ENCODE peak calls at places on chromosomes 4 and X, in four cellular contexts. Z, U, G and Y are unnamed samples.

GRCh38 chr4:86358176-86358701 is 1.6 kb downstream of the MAPK10 start:
- DNase-seq in U (no peak), G (no peak), Z (no peak), Y (no peak)

GRCh38 chrX:15206306-15206705 is 63.6 kb downstream of the ASB9 start:
- DNase-seq in G (no peak), U (no peak), Z (no peak), Y (no peak)

GRCh38 chrX:53683556-53684414 is 2.7 kb downstream of the HUWE1 start:
- DNase-seq in Z (peak), G (peak), U (peak), Y (peak)

GRCh38 chr4:6299875-6300274 is 30.2 kb downstream of the WFS1 start:
- DNase-seq in U (no peak), Z (no peak), G (no peak), Y (no peak)

GRCh38 chrX:103215037-103215767 is at the start of gene BEX4:
- DNase-seq in G (peak), Z (peak), U (peak), Y (peak)

GRCh38 chrX:108209006-108209554 is 117.5 kb downstream of the ATG4A start:
- DNase-seq in Z (no peak), U (no peak), G (no peak), Y (no peak)

GRCh38 chr4:5036239-5036638 is 15.0 kb upstream of the STK32B start:
- DNase-seq in U (no peak), Z (no peak), G (no peak), Y (no peak)

GRCh38 chrX:39519213-39519544 is 578.6 kb downstream of the BCOR start:
- DNase-seq in U (no peak), G (peak), Z (peak), Y (no peak)

GRCh38 chrX:68894142-68894512 is 65.3 kb downstream of the EFNB1 start:
- DNase-seq in G (no peak), U (no peak), Z (peak), Y (no peak)

GRCh38 chr4:90137545-90137944 is 10.4 kb downstream of the CCSER1 start:
- DNase-seq in Z (no peak), U (no peak), G (no peak), Y (no peak)

GRCh38 chrX:130637591-130637990 is 235.8 kb downstream of the RBMX2 start:
- DNase-seq in U (no peak), Z (no peak), G (no peak), Y (no peak)

GRCh38 chr4:25043548-25043947 is 12.8 kb upstream of the LGI2 start:
- DNase-seq in G (no peak), U (no peak), Z (no peak), Y (no peak)

GRCh38 chrX:110321081-110321480 is 3.2 kb upstream of the AMMECR1 start:
- DNase-seq in G (no peak), Z (no peak), U (no peak), Y (no peak)

GRCh38 chr4:4461850-4462249 is 74.9 kb downstream of the NSG1 start:
- DNase-seq in Z (peak), U (no peak), G (peak), Y (no peak)

GRCh38 chrX:475926-476723 is 89.4 kb upstream of the PPP2R3B start:
- DNase-seq in G (no peak), U (no peak), Z (no peak), Y (no peak)

GRCh38 chr4:140140566-140140965 is 13.4 kb downstream of the MAML3 start:
- DNase-seq in Z (no peak), G (no peak), U (no peak), Y (no peak)

GRCh38 chrX:46757593-46757992 is 1.3 kb downstream of the SLC9A7 start:
- DNase-seq in G (no peak), U (no peak), Z (no peak), Y (no peak)

GRCh38 chr4:25859429-25860148 is 3.2 kb downstream of the SEL1L3 start:
- DNase-seq in G (no peak), U (no peak), Z (peak), Y (no peak)

GRCh38 chr4:143693856-143694255 is 6.6 kb downstream of the FREM3 start:
- DNase-seq in Z (no peak), U (no peak), G (no peak), Y (no peak)

GRCh38 chr4:143700060-143700419 is 435 bp downstream of the FREM3 start:
- DNase-seq in Z (peak), G (no peak), U (no peak), Y (no peak)

GRCh38 chr4:143700420-143701352 is at the start of gene FREM3:
- DNase-seq in U (no peak), G (no peak), Z (peak), Y (no peak)

GRCh38 chr4:143701365-143701764 is 890 bp upstream of the FREM3 start:
- DNase-seq in Z (no peak), G (no peak), U (no peak), Y (no peak)

DNA sequence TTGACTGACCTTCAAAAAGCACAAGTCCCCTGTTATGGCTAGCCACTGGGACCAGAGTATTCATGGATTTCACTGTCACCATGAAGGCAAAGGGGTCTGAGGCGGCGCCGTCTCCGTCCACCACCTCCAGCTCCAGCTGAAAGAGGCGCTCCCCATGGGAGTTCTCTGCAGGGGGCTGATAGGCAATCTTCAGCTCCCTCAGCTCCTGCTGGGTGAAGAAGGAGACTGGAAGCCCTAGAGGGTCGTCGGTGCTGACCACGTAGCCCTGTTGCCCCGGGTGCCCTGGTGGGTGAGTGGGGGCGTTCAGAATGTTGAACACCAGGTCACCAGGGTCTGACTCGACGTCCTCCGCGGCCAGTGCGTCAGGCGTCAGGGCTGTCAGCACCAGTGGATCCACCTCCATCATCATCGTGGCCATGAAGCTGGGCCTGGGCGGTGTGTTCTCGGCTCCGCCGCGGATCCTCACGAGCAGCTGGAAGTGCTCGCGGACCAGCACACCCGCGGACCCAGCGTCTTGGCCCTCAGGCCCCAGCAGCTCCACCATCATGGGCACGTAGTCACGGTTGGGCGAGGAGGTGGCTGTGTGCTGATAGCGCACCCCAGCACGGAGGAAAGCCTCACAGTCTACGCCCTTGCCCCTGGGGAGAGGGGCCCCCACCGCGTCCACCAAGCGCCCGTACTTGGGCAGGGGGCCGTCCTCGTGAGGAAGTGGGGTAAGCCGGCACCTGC is 980 bp downstream of the FREM3 start:
- DNase-seq in G (no peak), Z (no peak), U (no peak), Y (no peak)
- TF ChIP-seq CTCF in G (no peak), Z (no peak), U (no peak), Y (no peak)

GRCh38 chrX:77597090-77597489 is 149.9 kb downstream of the FGF16 start:
- DNase-seq in U (no peak), G (no peak), Z (peak), Y (no peak)
- TF ChIP-seq CTCF in U (no peak), G (no peak), Z (peak), Y (no peak)

DNA sequence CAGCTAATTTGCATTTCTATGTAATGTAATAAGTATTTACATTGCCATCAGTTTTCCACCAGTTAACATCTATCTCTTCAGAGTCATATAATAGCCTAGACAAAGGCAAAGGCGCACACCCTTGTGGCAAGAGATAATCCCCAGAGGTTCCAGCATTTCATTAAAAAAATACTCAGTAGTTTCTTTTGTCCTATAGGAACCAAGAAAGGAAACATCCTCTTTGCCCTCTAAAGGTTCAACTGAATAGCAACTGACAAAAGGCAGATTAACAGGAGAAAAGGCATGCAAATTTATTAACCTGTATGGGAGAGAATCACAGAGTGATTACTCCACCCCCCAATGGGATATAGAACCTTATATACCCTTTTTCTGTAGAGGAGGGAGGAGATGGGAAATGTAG is 48.4 kb downstream of the MAGEB17 start:
- DNase-seq in Z (no peak), G (no peak), U (no peak), Y (no peak)
- TF ChIP-seq CTCF in Z (no peak), G (no peak), U (no peak), Y (no peak)

GRCh38 chr4:154854362-154854761 is 73.3 kb downstream of the RBM46 start:
- DNase-seq in Z (peak), G (no peak), U (no peak), Y (no peak)
- TF ChIP-seq CTCF in Z (peak), G (no peak), U (no peak), Y (no peak)

GRCh38 chrX:134846042-134846441 is 144.7 kb upstream of the SMIM10 start:
- DNase-seq in G (no peak), U (no peak), Z (no peak), Y (no peak)

GRCh38 chrX:134836497-134836968 is 154.3 kb upstream of the SMIM10 start:
- DNase-seq in G (no peak), Z (no peak), U (no peak), Y (no peak)

DNA sequence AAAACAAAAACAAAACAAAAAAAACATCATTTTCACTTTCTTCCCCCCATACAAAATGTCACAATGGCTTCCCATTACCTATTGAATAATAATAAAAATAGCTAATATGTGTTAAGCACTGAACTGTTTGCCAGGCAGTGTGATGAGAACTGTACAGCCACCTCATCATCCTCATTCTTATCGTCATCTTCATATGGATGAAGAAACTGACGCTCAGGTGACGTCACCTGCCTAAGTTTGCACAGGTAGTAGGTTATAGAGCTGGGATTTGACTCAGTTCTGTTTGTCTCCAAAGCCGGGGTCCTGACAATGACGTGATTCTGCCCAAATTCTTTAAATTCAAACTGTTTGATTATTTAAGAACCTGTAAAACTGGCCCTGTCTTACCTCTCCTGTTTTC is 150.4 kb upstream of the SMIM10 start:
- DNase-seq in G (no peak), Z (no peak), U (no peak), Y (no peak)
- TF ChIP-seq CTCF in G (no peak), Z (no peak), U (no peak), Y (no peak)

GRCh38 chr4:1757836-1758235 is 35.3 kb upstream of the FGFR3 start:
- DNase-seq in Z (no peak), G (no peak), U (no peak), Y (no peak)
- TF ChIP-seq CTCF in Z (no peak), G (no peak), U (no peak), Y (no peak)

DNA sequence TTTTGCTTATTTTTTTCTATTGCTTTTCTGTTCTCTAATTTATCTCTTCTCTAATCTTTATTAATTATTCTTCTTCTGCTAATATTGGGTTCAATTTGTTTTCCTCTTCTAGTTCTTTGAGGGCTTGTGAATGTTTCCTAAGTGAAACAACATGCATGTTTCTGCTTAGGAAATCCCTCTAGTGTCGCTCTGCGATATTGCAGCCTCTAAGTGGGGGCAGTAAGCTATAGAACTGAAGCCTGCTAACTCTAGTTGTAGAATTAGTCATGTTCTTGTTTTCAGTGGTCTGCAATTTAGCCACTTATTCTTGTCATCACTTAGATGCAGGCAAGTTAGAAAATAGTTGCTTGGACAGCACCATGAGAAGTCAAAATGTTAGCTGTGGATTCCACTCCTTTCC is 222.6 kb downstream of the SPIN4 start:
- DNase-seq in G (no peak), U (no peak), Z (peak), Y (no peak)
- TF ChIP-seq CTCF in G (peak), U (no peak), Z (peak), Y (no peak)